ENCODE peak calls at places on chromosomes 13 and 19, in nine cellular contexts. K, Z, N, R, A, J, W, G and U are unnamed samples.

GRCh38 chr19:55258828-55259539 is at the start of gene PPP6R1:
- DNase-seq in K (peak; percentile 97), Z (peak; percentile 98), N (peak; percentile 99), R (peak; percentile 90), A (peak; percentile 98), J (peak; percentile 96), W (peak; percentile 96), G (peak; percentile 98), U (peak; percentile 98)

GRCh38 chr19:55503447-55504251 is 15.4 kb downstream of the SSC5D start:
- DNase-seq in K (peak; percentile 86), Z (peak; percentile 96), N (peak; percentile 99), R (peak; percentile 90), A (peak; percentile 95), J (peak; percentile 89), W (peak; percentile 96), G (peak; percentile 95), U (peak; percentile 92)

GRCh38 chr13:101346942-101347728 is 69.2 kb downstream of the NALCN start:
- DNase-seq in K (no peak), Z (no peak), N (no peak), R (no peak), A (no peak), J (no peak), W (no peak), G (no peak), U (no peak)

GRCh38 chr19:2631213-2631821 is 71.2 kb downstream of the GNG7 start:
- DNase-seq in K (no peak), Z (no peak), N (no peak), R (no peak), A (no peak), J (no peak), W (no peak), G (no peak), U (no peak)

GRCh38 chr13:30734434-30734833 is 909 bp upstream of the ALOX5AP start:
- DNase-seq in K (no peak), Z (no peak), N (no peak), R (no peak), A (no peak), J (no peak), W (no peak), G (no peak), U (no peak)

GRCh38 chr13:111612918-111613317 is 292.5 kb downstream of the TEX29 start:
- DNase-seq in K (no peak), Z (no peak), N (no peak), R (no peak), A (no peak), J (no peak), W (no peak), G (no peak), U (no peak)

GRCh38 chr13:111216166-111216960 is 101.3 kb downstream of the ARHGEF7 start:
- DNase-seq in K (peak; percentile 33), Z (no peak), N (peak; percentile 63), R (peak; percentile 32), A (no peak), J (no peak), W (peak; percentile 32), G (peak; percentile 72), U (peak; percentile 43)

GRCh38 chr19:18743281-18743825 is 47.8 kb downstream of the COMP start:
- DNase-seq in K (peak; percentile 81), Z (no peak), N (peak; percentile 47), R (no peak), A (peak; percentile 74), J (peak; percentile 54), W (no peak), G (peak; percentile 90), U (peak; percentile 80)

GRCh38 chr13:80802946-80803345 is 462.0 kb upstream of the SPRY2 start:
- DNase-seq in K (no peak), Z (no peak), N (no peak), R (no peak), A (no peak), J (no peak), W (no peak), G (no peak), U (no peak)

GRCh38 chr13:106847049-106847448 is 279.1 kb upstream of the ARGLU1 start:
- DNase-seq in K (no peak), Z (no peak), N (no peak), R (no peak), A (no peak), J (no peak), W (no peak), G (no peak), U (no peak)

GRCh38 chr13:75993823-75994222 is 357.7 kb downstream of the LMO7 start:
- DNase-seq in K (no peak), Z (no peak), N (no peak), R (no peak), A (no peak), J (no peak), W (no peak), G (no peak), U (no peak)

GRCh38 chr19:18171605-18172327 is 1.8 kb upstream of the IFI30 start:
- DNase-seq in K (no peak), Z (no peak), N (no peak), R (no peak), A (no peak), J (peak; percentile 28), W (no peak), G (no peak), U (no peak)

GRCh38 chr19:20151617-20152145 is 15.3 kb upstream of the ZNF486 start:
- DNase-seq in K (no peak), Z (no peak), N (no peak), R (no peak), A (no peak), J (no peak), W (no peak), G (no peak), U (no peak)

GRCh38 chr13:41601718-41602445 is 144.5 kb downstream of the RGCC start:
- DNase-seq in K (no peak), Z (no peak), N (no peak), R (no peak), A (no peak), J (no peak), W (no peak), G (no peak), U (no peak)

GRCh38 chr13:38530492-38530891 is 156.4 kb upstream of the FREM2 start:
- DNase-seq in K (no peak), Z (no peak), N (no peak), R (no peak), A (no peak), J (no peak), W (no peak), G (peak; percentile 29), U (no peak)

GRCh38 chr13:27583645-27584044 is 36.7 kb downstream of the LNX2 start:
- DNase-seq in K (no peak), Z (no peak), N (no peak), R (no peak), A (no peak), J (no peak), W (peak; percentile 12), G (no peak), U (no peak)

GRCh38 chr13:66087149-66087780 is 1142.9 kb downstream of the PCDH9 start:
- DNase-seq in K (no peak), Z (no peak), N (no peak), R (no peak), A (no peak), J (no peak), W (no peak), G (no peak), U (no peak)

GRCh38 chr19:51993422-51993821 is 6.8 kb upstream of the ZNF350 start:
- DNase-seq in K (no peak), Z (no peak), N (no peak), R (no peak), A (no peak), J (no peak), W (no peak), G (no peak), U (no peak)

GRCh38 chr19:51994048-51994644 is 7.5 kb upstream of the ZNF350 start:
- DNase-seq in K (no peak), Z (no peak), N (no peak), R (no peak), A (no peak), J (no peak), W (no peak), G (no peak), U (no peak)
- H3K9me3 ChIP-seq in K (peaks cover 21% of the 10 kb centered on the region), Z (peaks cover 62% of the 10 kb centered on the region), N (peaks cover 58% of the 10 kb centered on the region), R (peaks cover 97% of the 10 kb centered on the region), A (peaks cover 46% of the 10 kb centered on the region), J (peaks cover 12% of the 10 kb centered on the region), W (peaks cover 12% of the 10 kb centered on the region), G (peaks cover 13% of the 10 kb centered on the region), U (peaks cover 100% of the 10 kb centered on the region)

DNA sequence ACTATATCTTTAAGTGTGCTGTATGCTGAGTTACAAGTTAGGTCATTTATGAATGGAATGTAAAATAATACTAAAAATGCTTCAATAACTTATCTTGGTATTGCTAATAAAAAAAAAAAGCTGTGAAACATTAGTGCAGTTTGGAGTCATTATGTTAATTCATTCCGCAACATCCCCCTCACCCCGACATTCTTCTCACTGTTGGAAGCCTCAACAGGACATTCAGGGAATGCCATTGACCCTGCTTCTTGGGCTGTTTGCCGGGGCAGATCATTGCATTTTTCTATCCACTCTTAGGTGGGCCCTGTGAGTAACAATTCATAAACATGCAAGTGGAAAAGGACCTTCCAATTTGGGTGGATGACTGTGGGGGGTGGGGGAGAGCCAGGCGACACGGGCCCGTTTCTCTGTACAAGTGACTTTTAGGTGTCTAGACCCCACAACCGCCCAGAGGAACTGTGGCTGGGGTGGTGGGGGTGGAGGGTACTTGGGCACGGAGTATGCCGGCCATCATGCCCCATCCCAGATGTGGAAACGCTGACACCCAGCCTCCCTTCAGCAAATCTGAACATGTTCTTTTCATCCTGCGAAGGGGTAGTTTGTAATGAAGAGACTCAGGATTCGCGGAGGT is 185.9 kb downstream of the ZNF536 start:
- DNase-seq in K (no peak), Z (no peak), N (no peak), R (no peak), A (no peak), J (no peak), W (no peak), G (no peak), U (no peak)
- H3K9me3 ChIP-seq in K (no peaks in the 10 kb centered on the region), Z (no peaks in the 10 kb centered on the region), N (no peaks in the 10 kb centered on the region), R (no peaks in the 10 kb centered on the region), A (no peaks in the 10 kb centered on the region), J (no peaks in the 10 kb centered on the region), W (no peaks in the 10 kb centered on the region), G (no peaks in the 10 kb centered on the region), U (no peaks in the 10 kb centered on the region)

GRCh38 chr13:93875527-93875926 is 604.0 kb downstream of the DCT start:
- DNase-seq in K (no peak), Z (no peak), N (no peak), R (no peak), A (no peak), J (no peak), W (no peak), G (no peak), U (no peak)
- H3K9me3 ChIP-seq in K (no peaks in the 10 kb centered on the region), Z (peaks cover 8% of the 10 kb centered on the region), N (peaks cover 4% of the 10 kb centered on the region), R (no peaks in the 10 kb centered on the region), A (no peaks in the 10 kb centered on the region), J (no peaks in the 10 kb centered on the region), W (no peaks in the 10 kb centered on the region), G (no peaks in the 10 kb centered on the region), U (peaks cover 13% of the 10 kb centered on the region)

DNA sequence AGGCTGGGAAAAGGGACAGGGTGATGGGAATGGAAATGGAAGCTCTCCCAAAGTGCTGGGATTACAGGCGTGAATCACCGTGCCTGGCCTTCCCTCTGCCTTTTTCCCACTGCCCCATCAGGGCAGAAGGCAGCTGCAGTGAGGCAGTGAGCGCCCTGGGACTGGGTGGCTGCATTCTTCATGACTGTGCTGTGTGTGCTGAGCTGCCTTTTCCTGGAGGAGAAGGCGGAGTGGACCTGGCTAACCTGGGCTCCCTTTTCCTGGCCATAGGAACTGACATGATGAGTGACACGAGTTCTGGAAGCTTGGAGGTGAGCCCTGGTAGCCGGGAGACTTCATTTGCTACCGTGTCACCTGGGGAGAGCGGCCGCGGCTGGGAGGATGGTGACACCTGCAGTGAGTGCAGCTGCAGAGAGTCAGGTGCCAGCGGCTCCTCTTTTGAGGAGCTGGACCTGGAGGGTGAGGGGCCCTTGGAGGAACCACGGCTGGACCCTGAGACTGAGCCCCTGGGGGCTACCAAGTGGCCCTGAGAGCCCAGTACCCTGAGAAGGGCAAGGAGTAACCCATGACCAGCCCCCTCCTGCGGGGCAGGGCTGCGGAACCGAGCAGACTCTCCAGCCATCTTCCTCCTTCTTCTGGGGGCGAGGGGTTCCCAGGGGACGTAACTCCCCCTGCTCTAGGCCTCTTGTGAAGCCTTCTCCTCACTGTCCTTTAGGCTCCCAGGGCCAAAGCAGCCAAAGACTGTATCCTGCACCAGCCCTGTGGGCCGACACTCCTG is 26.3 kb upstream of the ZNF492 start:
- DNase-seq in K (no peak), Z (no peak), N (no peak), R (no peak), A (no peak), J (no peak), W (no peak), G (no peak), U (no peak)
- H3K9me3 ChIP-seq in K (no peaks in the 10 kb centered on the region), Z (no peaks in the 10 kb centered on the region), N (no peaks in the 10 kb centered on the region), R (no peaks in the 10 kb centered on the region), A (no peaks in the 10 kb centered on the region), J (no peaks in the 10 kb centered on the region), W (no peaks in the 10 kb centered on the region), G (no peaks in the 10 kb centered on the region), U (no peaks in the 10 kb centered on the region)